ENCODE peak calls at places on chromosomes 7 and 10, in six cellular contexts. D is mesenchymal stem cell, L is HCT116, M is thyroid gland, Z is stomach, N is SJSA1. J is an unnamed sample.

GRCh38 chr7:92739091-92739490 is 97.3 kb downstream of the CDK6 start:
- DNase-seq in N (no peak), Z (no peak), M (no peak), D (no peak), L (no peak), J (no peak)

GRCh38 chr7:102154425-102154824 is 132.2 kb upstream of the SH2B2 start:
- DNase-seq in Z (no peak), L (no peak), M (no peak), N (no peak), D (no peak), J (no peak)

GRCh38 chr7:7220821-7221220 is 38.5 kb downstream of the C1GALT1 start:
- DNase-seq in L (no peak), D (peak; percentile 77), N (no peak), Z (no peak), M (no peak), J (no peak)

GRCh38 chr7:471866-472639 is 47.6 kb downstream of the PDGFA start:
- DNase-seq in Z (peak; percentile 72), M (peak; percentile 26), L (no peak), D (peak; percentile 99), N (peak; percentile 65), J (no peak)

GRCh38 chr7:7650682-7651206 is 10.2 kb downstream of the UMAD1 start:
- DNase-seq in M (no peak), L (no peak), Z (no peak), D (no peak), N (no peak), J (no peak)

GRCh38 chr7:36315309-36315948 is 74.2 kb upstream of the ANLN start:
- DNase-seq in Z (no peak), D (no peak), N (no peak), L (no peak), M (no peak), J (no peak)

GRCh38 chr7:85068796-85069195 is 118.1 kb downstream of the SEMA3D start:
- DNase-seq in M (no peak), Z (no peak), N (peak; percentile 27), D (peak; percentile 48), L (no peak), J (no peak)

GRCh38 chr7:75533926-75534325 is 41.8 kb downstream of the SPDYE5 start:
- DNase-seq in N (no peak), D (no peak), M (no peak), Z (no peak), L (no peak), J (no peak)

GRCh38 chr10:49502358-49502757 is 36.6 kb downstream of the ERCC6 start:
- DNase-seq in L (no peak), M (no peak), D (no peak), N (no peak), Z (no peak), J (no peak)

GRCh38 chr7:106871793-106872571 is 6.9 kb downstream of the PIK3CG start:
- DNase-seq in M (no peak), L (no peak), Z (no peak), D (peak; percentile 34), N (no peak), J (no peak)
- H3K4me1 ChIP-seq in M (no peaks in the 10 kb centered on the region), L (no peaks in the 10 kb centered on the region), Z (no peaks in the 10 kb centered on the region), D (no peaks in the 10 kb centered on the region), N (no peaks in the 10 kb centered on the region), J (peaks cover 47% of the 10 kb centered on the region)

DNA sequence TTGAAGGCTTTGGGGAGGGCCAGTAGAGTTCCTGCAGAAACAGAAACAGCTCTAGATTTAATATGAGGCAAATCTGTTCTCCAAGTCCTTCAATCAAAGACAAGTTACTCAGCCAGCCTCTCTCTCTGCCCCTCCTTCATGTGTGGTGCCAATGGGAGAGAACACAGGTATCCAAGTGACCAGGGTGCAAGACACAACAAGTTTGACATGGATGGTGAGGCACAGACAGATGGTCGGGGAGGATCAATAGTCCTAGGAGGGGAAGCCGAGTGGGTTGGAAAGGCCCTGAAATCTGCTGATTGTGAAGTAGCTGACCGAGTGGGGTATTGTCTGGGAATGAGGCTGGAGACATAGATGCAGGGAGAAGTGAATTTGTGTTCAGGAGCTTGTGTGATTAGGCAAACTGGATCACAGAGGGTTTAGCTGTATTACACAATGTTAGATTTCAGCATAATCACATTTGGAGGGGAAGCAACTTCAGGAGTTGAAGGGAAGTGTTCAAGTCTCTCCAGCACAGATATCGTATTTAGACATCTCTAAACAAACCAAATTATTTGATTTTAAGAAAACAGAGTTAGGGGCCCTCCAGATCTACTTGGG is 1.5 kb downstream of the GIMAP1 start:
- DNase-seq in L (no peak), M (no peak), Z (no peak), N (no peak), D (no peak), J (no peak)
- H3K4me3 ChIP-seq in L (no peak overlapping the region), M (no peak overlapping the region), Z (peak overlapping the region; percentile 28), N (no peak overlapping the region), D (no peak overlapping the region), J (peak overlapping the region; percentile 97)

DNA sequence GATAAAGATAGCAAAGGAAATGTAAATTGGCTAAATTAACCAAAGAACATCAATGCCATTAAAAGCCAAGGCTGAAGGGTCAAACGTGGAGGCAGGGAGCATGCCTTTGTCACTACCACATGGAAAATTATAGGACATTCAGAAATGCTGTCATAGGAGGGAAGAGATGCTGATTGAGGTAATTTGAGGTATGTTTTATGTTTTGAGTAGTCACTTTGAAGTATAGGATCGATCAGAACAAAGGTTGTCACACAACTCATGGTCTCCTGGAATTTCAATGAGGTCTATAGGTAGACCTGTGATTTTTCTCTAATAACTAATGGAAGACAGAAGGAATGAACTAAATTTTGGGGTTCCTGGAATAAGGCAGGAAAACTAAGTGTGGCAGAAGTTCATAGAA is 149.8 kb downstream of the SEMA3A start:
- DNase-seq in M (no peak), Z (no peak), N (no peak), D (no peak), L (no peak), J (no peak)
- H3K4me1 ChIP-seq in M (peaks cover 4% of the 10 kb centered on the region), Z (no peaks in the 10 kb centered on the region), N (peaks cover 16% of the 10 kb centered on the region), D (no peaks in the 10 kb centered on the region), L (peaks cover 28% of the 10 kb centered on the region), J (no peaks in the 10 kb centered on the region)

GRCh38 chr10:28294169-28294532 is 8.7 kb downstream of the MPP7 start:
- DNase-seq in D (no peak), N (no peak), L (no peak), M (no peak), Z (no peak), J (no peak)

GRCh38 chr10:28291881-28292297 is 11.0 kb downstream of the MPP7 start:
- DNase-seq in N (peak; percentile 11), M (no peak), L (peak; percentile 71), Z (no peak), D (peak; percentile 63), J (no peak)

GRCh38 chr10:28294809-28295208 is 8.1 kb downstream of the MPP7 start:
- DNase-seq in N (no peak), D (no peak), L (no peak), M (no peak), Z (no peak), J (no peak)

GRCh38 chr10:28295346-28295745 is 7.5 kb downstream of the MPP7 start:
- DNase-seq in Z (no peak), M (no peak), L (no peak), N (no peak), D (no peak), J (no peak)

GRCh38 chr10:28293238-28294168 is 9.4 kb downstream of the MPP7 start:
- DNase-seq in Z (no peak), D (peak; percentile 5), M (no peak), L (no peak), N (no peak), J (no peak)
- H3K4me3 ChIP-seq in Z (no peak overlapping the region), D (no peak overlapping the region), M (no peak overlapping the region), L (no peak overlapping the region), N (no peak overlapping the region), J (no peak overlapping the region)

GRCh38 chr7:158815471-158816128 is 13.7 kb downstream of the ESYT2 start:
- DNase-seq in Z (no peak), L (no peak), D (peak; percentile 43), N (no peak), M (no peak), J (no peak)
- H3K4me1 ChIP-seq in Z (peaks cover 63% of the 10 kb centered on the region), L (peaks cover 89% of the 10 kb centered on the region), D (peaks cover 36% of the 10 kb centered on the region), N (peaks cover 34% of the 10 kb centered on the region), M (peaks cover 38% of the 10 kb centered on the region), J (peaks cover 97% of the 10 kb centered on the region)

GRCh38 chr7:135661311-135662122 is 797 bp upstream of the STMP1 start:
- DNase-seq in D (no peak), Z (peak; percentile 30), N (no peak), L (no peak), M (no peak), J (peak; percentile 6)
- H3K4me3 ChIP-seq in D (peak overlapping the region; percentile 95), Z (peak overlapping the region; percentile 91), N (peak overlapping the region; percentile 76), L (peak overlapping the region; percentile 95), M (peak overlapping the region; percentile 64), J (peak overlapping the region; percentile 69)